ENCODE peak calls at places on chromosomes 4 and X, in nine cellular contexts. One of them, this sample, is unnamed.

GRCh38 chrX:11137543-11138139 is 26.5 kb downstream of the HCCS start:
- DNase-seq in SK-N-SH: peak
- DNase-seq in IMR-90: peak
- DNase-seq in MM.1S: peak
- DNase-seq in GM23338: peak
- DNase-seq in astrocyte: peak
- DNase-seq in fibroblast of lung: peak
- DNase-seq in OCI-LY7: peak
- DNase-seq in HCT116: peak
- DNase-seq in this sample: no peak

GRCh38 chr4:879730-880079 is 52.4 kb downstream of the GAK start:
- DNase-seq in HCT116: no peak
- DNase-seq in astrocyte: no peak
- DNase-seq in fibroblast of lung: no peak
- DNase-seq in OCI-LY7: no peak
- DNase-seq in SK-N-SH: no peak
- DNase-seq in GM23338: no peak
- DNase-seq in IMR-90: no peak
- DNase-seq in MM.1S: no peak
- DNase-seq in this sample: no peak

GRCh38 chrX:17814059-17814458 is 47.0 kb downstream of the RAI2 start:
- DNase-seq in GM23338: no peak
- DNase-seq in IMR-90: no peak
- DNase-seq in fibroblast of lung: no peak
- DNase-seq in astrocyte: no peak
- DNase-seq in SK-N-SH: no peak
- DNase-seq in OCI-LY7: no peak
- DNase-seq in MM.1S: no peak
- DNase-seq in HCT116: no peak
- DNase-seq in this sample: no peak

GRCh38 chrX:48978226-48978625 is 6.6 kb upstream of the KCND1 start:
- DNase-seq in astrocyte: no peak
- DNase-seq in OCI-LY7: no peak
- DNase-seq in fibroblast of lung: no peak
- DNase-seq in GM23338: no peak
- DNase-seq in SK-N-SH: no peak
- DNase-seq in MM.1S: no peak
- DNase-seq in HCT116: no peak
- DNase-seq in IMR-90: no peak
- DNase-seq in this sample: no peak

GRCh38 chr4:180462116-180462515 is 1781.1 kb upstream of the TENM3 start:
- DNase-seq in HCT116: no peak
- DNase-seq in fibroblast of lung: no peak
- DNase-seq in IMR-90: no peak
- DNase-seq in SK-N-SH: no peak
- DNase-seq in MM.1S: no peak
- DNase-seq in GM23338: no peak
- DNase-seq in OCI-LY7: no peak
- DNase-seq in astrocyte: no peak
- DNase-seq in this sample: no peak

GRCh38 chrX:123869488-123869887 is 9.6 kb downstream of the XIAP start:
- DNase-seq in SK-N-SH: no peak
- DNase-seq in OCI-LY7: no peak
- DNase-seq in HCT116: no peak
- DNase-seq in MM.1S: no peak
- DNase-seq in IMR-90: peak
- DNase-seq in astrocyte: no peak
- DNase-seq in fibroblast of lung: peak
- DNase-seq in GM23338: no peak
- DNase-seq in this sample: no peak

GRCh38 chrX:49041683-49042529 is 1.3 kb downstream of the TFE3 start:
- DNase-seq in IMR-90: peak
- DNase-seq in MM.1S: no peak
- DNase-seq in GM23338: peak
- DNase-seq in fibroblast of lung: peak
- DNase-seq in SK-N-SH: peak
- DNase-seq in HCT116: no peak
- DNase-seq in astrocyte: peak
- DNase-seq in OCI-LY7: peak
- DNase-seq in this sample: no peak

GRCh38 chrX:16196829-16197228 is 29.5 kb downstream of the MAGEB17 start:
- DNase-seq in astrocyte: no peak
- DNase-seq in OCI-LY7: no peak
- DNase-seq in HCT116: no peak
- DNase-seq in GM23338: no peak
- DNase-seq in MM.1S: no peak
- DNase-seq in SK-N-SH: no peak
- DNase-seq in IMR-90: no peak
- DNase-seq in fibroblast of lung: no peak
- DNase-seq in this sample: no peak

GRCh38 chr4:85778809-85779124 is 303.8 kb downstream of the ARHGAP24 start:
- DNase-seq in GM23338: no peak
- DNase-seq in OCI-LY7: peak
- DNase-seq in SK-N-SH: no peak
- DNase-seq in MM.1S: no peak
- DNase-seq in IMR-90: peak
- DNase-seq in fibroblast of lung: peak
- DNase-seq in astrocyte: no peak
- DNase-seq in HCT116: no peak
- DNase-seq in this sample: no peak

GRCh38 chrX:41035582-41035981 is 49.7 kb upstream of the USP9X start:
- DNase-seq in OCI-LY7: no peak
- DNase-seq in SK-N-SH: no peak
- DNase-seq in MM.1S: no peak
- DNase-seq in HCT116: no peak
- DNase-seq in IMR-90: no peak
- DNase-seq in fibroblast of lung: no peak
- DNase-seq in GM23338: no peak
- DNase-seq in astrocyte: no peak
- DNase-seq in this sample: no peak

GRCh38 chr4:104490096-104490769 is 4.5 kb downstream of the CXXC4 start:
- DNase-seq in GM23338: peak
- DNase-seq in OCI-LY7: no peak
- DNase-seq in MM.1S: peak
- DNase-seq in SK-N-SH: peak
- DNase-seq in IMR-90: no peak
- DNase-seq in fibroblast of lung: peak
- DNase-seq in HCT116: no peak
- DNase-seq in astrocyte: peak
- DNase-seq in this sample: no peak

GRCh38 chrX:20060961-20061868 is 55.5 kb downstream of the MAP7D2 start:
- DNase-seq in OCI-LY7: peak
- DNase-seq in SK-N-SH: no peak
- DNase-seq in HCT116: no peak
- DNase-seq in fibroblast of lung: no peak
- DNase-seq in MM.1S: peak
- DNase-seq in IMR-90: no peak
- DNase-seq in astrocyte: no peak
- DNase-seq in GM23338: no peak
- DNase-seq in this sample: no peak

GRCh38 chrX:28639502-28639901 is 52.3 kb downstream of the IL1RAPL1 start:
- DNase-seq in GM23338: peak
- DNase-seq in SK-N-SH: no peak
- DNase-seq in fibroblast of lung: no peak
- DNase-seq in IMR-90: peak
- DNase-seq in HCT116: peak
- DNase-seq in astrocyte: peak
- DNase-seq in MM.1S: no peak
- DNase-seq in OCI-LY7: no peak
- DNase-seq in this sample: no peak

GRCh38 chr4:141247430-141247780 is 26.7 kb downstream of the ZNF330 start:
- DNase-seq in astrocyte: no peak
- DNase-seq in OCI-LY7: no peak
- DNase-seq in SK-N-SH: no peak
- DNase-seq in GM23338: no peak
- DNase-seq in IMR-90: no peak
- DNase-seq in fibroblast of lung: peak
- DNase-seq in HCT116: no peak
- DNase-seq in MM.1S: no peak
- DNase-seq in this sample: no peak

GRCh38 chrX:44744828-44745227 is 99.0 kb upstream of the DUSP21 start:
- DNase-seq in fibroblast of lung: no peak
- DNase-seq in HCT116: no peak
- DNase-seq in OCI-LY7: no peak
- DNase-seq in astrocyte: no peak
- DNase-seq in GM23338: no peak
- DNase-seq in SK-N-SH: no peak
- DNase-seq in MM.1S: no peak
- DNase-seq in IMR-90: no peak
- DNase-seq in this sample: no peak

GRCh38 chr4:95165926-95166524 is 382.7 kb downstream of the UNC5C start:
- DNase-seq in IMR-90: peak
- DNase-seq in fibroblast of lung: peak
- DNase-seq in GM23338: peak
- DNase-seq in SK-N-SH: peak
- DNase-seq in MM.1S: peak
- DNase-seq in OCI-LY7: peak
- DNase-seq in HCT116: peak
- DNase-seq in astrocyte: peak
- DNase-seq in this sample: peak

GRCh38 chrX:103254171-103254824 is 657 bp downstream of the TCEAL8 start:
- DNase-seq in astrocyte: peak
- DNase-seq in fibroblast of lung: peak
- DNase-seq in IMR-90: peak
- DNase-seq in SK-N-SH: peak
- DNase-seq in HCT116: peak
- DNase-seq in GM23338: peak
- DNase-seq in MM.1S: peak
- DNase-seq in OCI-LY7: peak
- DNase-seq in this sample: peak

GRCh38 chr4:68599150-68599549 is 23.0 kb upstream of the UGT2B17 start:
- DNase-seq in OCI-LY7: no peak
- DNase-seq in MM.1S: no peak
- DNase-seq in HCT116: no peak
- DNase-seq in IMR-90: no peak
- DNase-seq in astrocyte: no peak
- DNase-seq in fibroblast of lung: no peak
- DNase-seq in SK-N-SH: no peak
- DNase-seq in GM23338: no peak
- DNase-seq in this sample: no peak

GRCh38 chr4:189121336-189121735 is 819.3 kb upstream of the FRG1 start:
- DNase-seq in SK-N-SH: no peak
- DNase-seq in HCT116: no peak
- DNase-seq in MM.1S: no peak
- DNase-seq in IMR-90: no peak
- DNase-seq in OCI-LY7: no peak
- DNase-seq in GM23338: no peak
- DNase-seq in astrocyte: no peak
- DNase-seq in fibroblast of lung: no peak
- DNase-seq in this sample: no peak

GRCh38 chrX:76555816-76556215 is 128.3 kb downstream of the MAGEE1 start:
- DNase-seq in OCI-LY7: peak
- DNase-seq in GM23338: peak
- DNase-seq in HCT116: peak
- DNase-seq in IMR-90: peak
- DNase-seq in fibroblast of lung: peak
- DNase-seq in MM.1S: peak
- DNase-seq in SK-N-SH: peak
- DNase-seq in astrocyte: no peak
- DNase-seq in this sample: peak

DNA sequence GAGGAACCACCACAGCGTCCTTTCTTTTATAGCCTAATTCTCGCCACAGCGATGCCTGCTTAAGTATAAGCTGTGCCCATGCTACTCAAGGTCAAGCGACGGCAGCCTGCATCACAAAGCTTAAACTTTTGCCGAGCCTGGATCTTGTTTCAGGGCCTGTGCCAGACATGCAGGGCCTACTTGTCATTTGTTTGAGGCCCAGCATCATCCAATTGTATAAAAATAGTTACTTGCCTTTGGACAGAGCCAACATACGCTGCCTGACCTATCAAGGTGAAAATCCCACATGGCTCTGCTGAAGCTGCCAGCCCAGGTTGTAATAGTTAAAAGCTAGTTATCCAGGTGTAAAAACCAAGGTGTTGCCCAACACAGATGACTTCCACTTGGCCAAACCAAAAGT is 107.1 kb downstream of the TMEM131L start:
- DNase-seq in fibroblast of lung: no peak
- DNase-seq in astrocyte: no peak
- DNase-seq in OCI-LY7: no peak
- DNase-seq in SK-N-SH: no peak
- DNase-seq in IMR-90: no peak
- DNase-seq in HCT116: no peak
- DNase-seq in GM23338: no peak
- DNase-seq in MM.1S: no peak
- DNase-seq in this sample: no peak
- H3K4me2 ChIP-seq in fibroblast of lung: no peak
- H3K4me2 ChIP-seq in astrocyte: no peak
- H3K4me2 ChIP-seq in OCI-LY7: peak
- H3K4me2 ChIP-seq in SK-N-SH: no peak
- H3K4me2 ChIP-seq in IMR-90: no peak
- H3K4me2 ChIP-seq in HCT116: no peak
- H3K4me2 ChIP-seq in GM23338: no peak
- H3K4me2 ChIP-seq in MM.1S: no peak
- H3K4me2 ChIP-seq in this sample: no peak

DNA sequence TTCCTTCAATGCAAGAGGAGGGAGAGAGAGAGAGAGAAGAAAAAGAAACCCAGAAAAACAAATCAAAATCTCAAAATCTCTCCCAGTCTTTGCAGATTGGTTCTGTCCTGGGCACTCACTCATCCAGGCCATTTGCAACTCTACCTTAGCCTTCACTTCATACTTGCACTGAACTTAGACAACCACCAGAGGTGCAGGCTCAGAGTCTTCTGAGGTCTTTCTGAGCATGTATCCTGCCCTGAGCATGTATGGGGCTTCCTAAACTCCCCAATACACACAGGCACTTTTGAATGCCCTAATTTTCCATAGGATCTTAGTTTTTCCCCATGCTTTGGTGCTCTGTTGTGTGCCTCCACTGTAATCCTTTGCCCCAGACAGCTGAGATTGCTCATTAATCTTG is 2.9 kb downstream of the CFI start:
- DNase-seq in fibroblast of lung: no peak
- DNase-seq in GM23338: peak
- DNase-seq in IMR-90: no peak
- DNase-seq in SK-N-SH: no peak
- DNase-seq in OCI-LY7: no peak
- DNase-seq in MM.1S: no peak
- DNase-seq in HCT116: no peak
- DNase-seq in astrocyte: no peak
- DNase-seq in this sample: no peak
- H3K4me2 ChIP-seq in fibroblast of lung: no peak
- H3K4me2 ChIP-seq in GM23338: no peak
- H3K4me2 ChIP-seq in IMR-90: no peak
- H3K4me2 ChIP-seq in SK-N-SH: no peak
- H3K4me2 ChIP-seq in OCI-LY7: no peak
- H3K4me2 ChIP-seq in MM.1S: no peak
- H3K4me2 ChIP-seq in HCT116: no peak
- H3K4me2 ChIP-seq in astrocyte: no peak
- H3K4me2 ChIP-seq in this sample: no peak

GRCh38 chr4:157600583-157600982 is 380.1 kb downstream of the GRIA2 start:
- DNase-seq in IMR-90: no peak
- DNase-seq in GM23338: no peak
- DNase-seq in HCT116: no peak
- DNase-seq in SK-N-SH: no peak
- DNase-seq in MM.1S: no peak
- DNase-seq in fibroblast of lung: no peak
- DNase-seq in astrocyte: no peak
- DNase-seq in OCI-LY7: no peak
- DNase-seq in this sample: no peak
- H3K4me2 ChIP-seq in IMR-90: no peak
- H3K4me2 ChIP-seq in GM23338: no peak
- H3K4me2 ChIP-seq in HCT116: no peak
- H3K4me2 ChIP-seq in SK-N-SH: no peak
- H3K4me2 ChIP-seq in MM.1S: no peak
- H3K4me2 ChIP-seq in fibroblast of lung: no peak
- H3K4me2 ChIP-seq in astrocyte: no peak
- H3K4me2 ChIP-seq in OCI-LY7: no peak
- H3K4me2 ChIP-seq in this sample: no peak

GRCh38 chr4:110193822-110194761 is 4.3 kb downstream of the ELOVL6 start:
- DNase-seq in SK-N-SH: peak
- DNase-seq in fibroblast of lung: peak
- DNase-seq in MM.1S: no peak
- DNase-seq in IMR-90: peak
- DNase-seq in OCI-LY7: peak
- DNase-seq in GM23338: peak
- DNase-seq in astrocyte: peak
- DNase-seq in HCT116: peak
- DNase-seq in this sample: peak
- H3K4me2 ChIP-seq in SK-N-SH: peak
- H3K4me2 ChIP-seq in fibroblast of lung: peak
- H3K4me2 ChIP-seq in MM.1S: no peak
- H3K4me2 ChIP-seq in IMR-90: peak
- H3K4me2 ChIP-seq in OCI-LY7: peak
- H3K4me2 ChIP-seq in GM23338: peak
- H3K4me2 ChIP-seq in astrocyte: peak
- H3K4me2 ChIP-seq in HCT116: peak
- H3K4me2 ChIP-seq in this sample: no peak

This sample was measured in neuronal stem cell.